ENCODE peak calls at places on chromosomes 13 and 19, in nine cellular contexts. J, O, B, X, G, K, N, Q and W are unnamed samples.

GRCh38 chr13:22915442-22916082 is 265.2 kb upstream of the SGCG start:
- DNase-seq in J (peak), O (peak), B (peak), X (peak), G (no peak), K (peak), N (peak), Q (peak), W (no peak)

GRCh38 chr19:10009714-10010224 is 535 bp downstream of the COL5A3 start:
- DNase-seq in J (no peak), O (no peak), B (no peak), X (no peak), G (no peak), K (no peak), N (peak), Q (no peak), W (no peak)

GRCh38 chr19:29927944-29928669 is 13.9 kb upstream of the URI1 start:
- DNase-seq in J (no peak), O (peak), B (no peak), X (peak), G (no peak), K (no peak), N (no peak), Q (no peak), W (no peak)

GRCh38 chr19:56107626-56108351 is 13.3 kb downstream of the ZNF787 start:
- DNase-seq in J (no peak), O (no peak), B (peak), X (no peak), G (no peak), K (no peak), N (no peak), Q (no peak), W (no peak)

GRCh38 chr19:16433986-16434385 is 37.8 kb downstream of the EPS15L1 start:
- DNase-seq in J (no peak), O (no peak), B (no peak), X (no peak), G (no peak), K (peak), N (no peak), Q (no peak), W (no peak)

GRCh38 chr19:50460161-50460765 is 16.0 kb upstream of the EMC10 start:
- DNase-seq in J (no peak), O (no peak), B (no peak), X (no peak), G (no peak), K (no peak), N (peak), Q (peak), W (no peak)

GRCh38 chr19:2150794-2151338 is 500 bp downstream of the AP3D1 start:
- DNase-seq in J (peak), O (no peak), B (no peak), X (peak), G (no peak), K (no peak), N (no peak), Q (peak), W (peak)

GRCh38 chr19:18807861-18808331 is 16.8 kb upstream of the COMP start:
- DNase-seq in J (no peak), O (no peak), B (no peak), X (no peak), G (no peak), K (no peak), N (no peak), Q (no peak), W (no peak)

GRCh38 chr13:67369895-67370660 is 139.9 kb upstream of the PCDH9 start:
- DNase-seq in J (no peak), O (no peak), B (no peak), X (no peak), G (no peak), K (no peak), N (peak), Q (no peak), W (no peak)

GRCh38 chr19:4241824-4242430 is 5.0 kb upstream of the YJU2 start:
- DNase-seq in J (no peak), O (no peak), B (no peak), X (no peak), G (no peak), K (no peak), N (no peak), Q (no peak), W (no peak)

GRCh38 chr19:15170345-15170744 is 30.4 kb downstream of the NOTCH3 start:
- DNase-seq in J (no peak), O (no peak), B (no peak), X (no peak), G (no peak), K (no peak), N (no peak), Q (no peak), W (no peak)

GRCh38 chr13:91647361-91647970 is 249.0 kb downstream of the GPC5 start:
- DNase-seq in J (no peak), O (no peak), B (no peak), X (peak), G (no peak), K (peak), N (no peak), Q (no peak), W (no peak)

GRCh38 chr19:42325896-42326771 is 699 bp downstream of the MEGF8 start:
- DNase-seq in J (no peak), O (peak), B (peak), X (peak), G (no peak), K (peak), N (no peak), Q (no peak), W (no peak)
- TF ChIP-seq CTCF in J (no peak), O (peak), B (no peak), X (peak), G (no peak), K (no peak), N (no peak), Q (no peak), W (no peak)

DNA sequence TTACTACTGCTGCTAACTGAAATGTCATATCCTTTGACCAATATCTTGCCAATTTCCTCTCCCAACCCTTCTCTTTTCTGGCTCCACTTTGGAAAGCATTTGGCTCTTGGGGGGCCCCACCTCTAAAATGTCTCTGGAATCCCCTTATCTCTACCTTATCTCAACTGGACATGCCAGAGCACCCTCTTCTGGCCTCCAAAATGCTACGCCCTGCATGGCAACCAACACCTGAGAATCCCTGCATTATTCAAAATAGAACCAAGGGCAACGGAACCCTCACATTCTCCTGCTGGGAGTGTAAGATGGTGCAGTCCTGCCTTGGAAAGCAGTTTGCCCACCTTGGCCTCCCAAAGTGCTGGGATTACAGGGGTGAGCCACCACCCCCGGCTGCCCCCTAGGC is 35.3 kb downstream of the CERS4 start:
- DNase-seq in J (no peak), O (no peak), B (no peak), X (no peak), G (no peak), K (no peak), N (no peak), Q (no peak), W (no peak)
- TF ChIP-seq CTCF in J (no peak), O (no peak), B (no peak), X (no peak), G (no peak), K (no peak), N (no peak), Q (no peak), W (no peak)

GRCh38 chr19:35369522-35369921 is 1.3 kb upstream of the GPR42 start:
- DNase-seq in J (no peak), O (no peak), B (no peak), X (no peak), G (no peak), K (no peak), N (no peak), Q (no peak), W (no peak)
- TF ChIP-seq CTCF in J (no peak), O (no peak), B (no peak), X (no peak), G (no peak), K (no peak), N (no peak), Q (no peak), W (no peak)

DNA sequence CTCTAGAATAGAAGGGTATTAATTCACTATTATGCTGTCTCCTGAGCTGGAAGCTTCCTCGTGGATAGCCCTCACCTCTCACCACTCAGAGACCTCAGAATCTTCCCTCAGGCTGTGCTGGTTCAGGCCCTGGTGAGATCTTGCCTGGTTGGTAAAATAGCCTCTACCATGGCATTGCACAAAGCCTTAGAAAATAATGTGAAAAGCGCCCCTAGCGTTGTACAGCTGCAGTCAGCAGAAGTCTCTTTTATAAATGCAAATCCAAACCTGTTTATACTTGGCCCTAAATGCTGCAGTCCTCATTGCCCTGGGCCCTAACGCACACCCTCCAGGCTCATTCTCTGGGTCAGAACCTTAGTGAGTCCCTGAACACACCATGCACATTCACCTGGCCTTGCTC is 150.9 kb downstream of the KCTD15 start:
- DNase-seq in J (no peak), O (no peak), B (no peak), X (no peak), G (no peak), K (no peak), N (no peak), Q (no peak), W (no peak)
- TF ChIP-seq CTCF in J (no peak), O (no peak), B (no peak), X (no peak), G (no peak), K (no peak), N (no peak), Q (no peak), W (no peak)

DNA sequence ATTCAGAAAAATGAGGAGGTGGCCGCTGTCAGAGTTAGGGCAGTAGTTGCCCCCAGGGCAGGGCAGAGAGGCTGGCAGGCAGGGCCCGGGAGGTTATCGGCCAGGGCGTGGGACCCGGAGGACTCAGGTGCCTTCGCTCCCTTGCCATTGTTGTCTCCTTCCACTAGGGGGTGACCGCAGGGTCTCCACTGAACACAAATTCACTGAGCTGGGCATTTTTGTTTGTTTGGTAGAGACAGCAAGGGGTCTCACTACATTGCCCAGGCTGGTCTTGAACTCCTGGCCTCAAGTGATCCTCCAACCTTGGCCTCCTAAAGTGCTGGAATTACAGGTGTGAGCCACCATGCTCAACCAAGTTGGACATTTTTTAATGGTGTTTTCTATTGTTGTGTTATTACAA is 25.1 kb downstream of the CARS2 start:
- DNase-seq in J (no peak), O (peak), B (no peak), X (peak), G (no peak), K (no peak), N (peak), Q (no peak), W (no peak)
- TF ChIP-seq CTCF in J (peak), O (peak), B (peak), X (peak), G (no peak), K (peak), N (peak), Q (no peak), W (no peak)

DNA sequence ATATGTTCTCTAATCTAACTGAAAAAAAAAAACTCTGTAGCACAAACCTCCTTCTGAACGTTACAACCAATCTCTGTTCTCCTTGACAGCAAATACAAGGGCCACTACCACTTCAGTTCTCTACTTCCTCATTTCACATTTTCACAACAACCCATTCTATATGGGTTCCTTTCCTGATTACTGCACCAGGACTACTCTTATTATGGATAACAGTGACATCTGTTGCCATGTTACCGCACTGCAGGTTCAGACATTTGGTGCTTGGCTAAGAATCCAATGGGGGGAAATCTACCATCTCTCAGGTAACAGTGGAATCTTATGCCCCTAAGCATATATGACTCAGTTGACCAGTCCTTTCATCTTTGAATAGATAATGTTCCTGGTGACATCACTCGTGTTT is 11.6 kb upstream of the FPR3 start:
- DNase-seq in J (no peak), O (no peak), B (no peak), X (no peak), G (no peak), K (no peak), N (peak), Q (no peak), W (no peak)
- TF ChIP-seq CTCF in J (no peak), O (peak), B (no peak), X (no peak), G (no peak), K (no peak), N (peak), Q (no peak), W (no peak)